ENCODE peak calls at places on chromosomes 11 and 22, in nine cellular contexts. G is left ventricle myocardium inferior; E is bronchial epithelial cell; P is CD4-positive, alpha-beta memory T cell; V is prostate gland; D is fibroblast of lung; Z is astrocyte; S is OCI-LY7; Y is thoracic aorta. Q is an unnamed sample.

GRCh38 chr22:38115423-38116205 is 5.1 kb upstream of the BAIAP2L2 start:
- DNase-seq in V (no peak), S (no peak), D (no peak), G (no peak), E (no peak), Y (no peak), P (no peak), Z (no peak), Q (no peak)

GRCh38 chr22:28112548-28113043 is 193.5 kb upstream of the PITPNB start:
- DNase-seq in S (peak), Y (peak), G (peak), V (no peak), Z (peak), D (peak), E (peak), P (no peak), Q (no peak)

GRCh38 chr22:48800036-48800885 is 1027.4 kb downstream of the BRD1 start:
- DNase-seq in G (no peak), Z (no peak), P (no peak), E (no peak), Y (no peak), D (no peak), V (no peak), S (no peak), Q (no peak)

GRCh38 chr22:47610766-47611165 is 848.3 kb downstream of the TBC1D22A start:
- DNase-seq in Z (no peak), D (no peak), S (no peak), E (no peak), P (no peak), Y (no peak), G (no peak), V (no peak), Q (no peak)

GRCh38 chr11:16335236-16335962 is 20.9 kb downstream of the SOX6 start:
- DNase-seq in D (no peak), S (no peak), Y (no peak), V (no peak), Z (no peak), G (no peak), E (no peak), P (no peak), Q (no peak)

GRCh38 chr11:63375434-63375833 is 5.8 kb downstream of the SLC22A9 start:
- DNase-seq in G (no peak), V (no peak), S (peak), Y (no peak), D (no peak), Z (no peak), E (no peak), P (no peak), Q (no peak)

GRCh38 chr11:68870470-68870869 is 28.8 kb upstream of the CPT1A start:
- DNase-seq in D (peak), V (peak), S (no peak), G (no peak), P (no peak), Z (no peak), Y (no peak), E (no peak), Q (no peak)

GRCh38 chr22:36383110-36383581 is 4.6 kb downstream of the MYH9 start:
- DNase-seq in P (peak), E (no peak), V (no peak), S (peak), Z (peak), G (no peak), D (peak), Y (no peak), Q (peak)

GRCh38 chr11:90774727-90775572 is 552.1 kb upstream of the CHORDC1 start:
- DNase-seq in S (no peak), Z (no peak), G (no peak), E (no peak), Y (no peak), D (no peak), P (no peak), V (no peak), Q (no peak)

GRCh38 chr22:39348909-39349505 is 784 bp upstream of the SYNGR1 start:
- DNase-seq in V (no peak), E (no peak), D (no peak), P (no peak), S (no peak), G (peak), Y (no peak), Z (no peak), Q (no peak)

GRCh38 chr11:116035972-116036371 is 531.8 kb upstream of the CADM1 start:
- DNase-seq in D (no peak), Z (no peak), E (no peak), V (no peak), P (no peak), Y (no peak), S (no peak), G (no peak), Q (no peak)

DNA sequence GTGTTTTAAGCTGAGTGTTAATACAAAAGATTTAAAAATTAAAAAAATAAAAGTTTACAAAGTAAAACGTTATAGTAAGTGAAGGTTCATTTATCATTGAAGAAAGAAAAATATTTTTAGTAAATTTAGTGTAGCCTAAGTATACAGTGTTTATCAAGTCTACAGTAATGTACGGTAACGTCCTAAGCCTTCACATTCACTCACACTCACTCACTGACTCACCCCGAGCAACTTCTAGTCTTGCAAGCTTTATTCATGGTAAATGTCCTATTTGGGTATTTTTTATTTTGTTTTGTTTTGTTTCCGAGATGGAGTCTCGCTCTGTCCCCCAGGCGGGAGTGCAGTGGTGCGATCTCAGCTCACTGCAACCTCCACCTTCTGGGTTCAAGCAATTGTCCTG is 8.8 kb downstream of the CASTOR1 start:
- DNase-seq in Y (no peak), V (no peak), S (no peak), D (peak), Z (no peak), G (no peak), P (no peak), E (no peak), Q (no peak)
- H3K4me3 ChIP-seq in Y (no peak), V (no peak), S (no peak), D (no peak), Z (no peak), G (no peak), P (no peak), E (no peak), Q (no peak)

GRCh38 chr11:114167355-114168085 is 108.0 kb downstream of the ZBTB16 start:
- DNase-seq in G (no peak), P (no peak), V (no peak), Z (no peak), S (no peak), E (no peak), D (peak), Y (no peak), Q (no peak)
- H3K4me3 ChIP-seq in G (peak), P (no peak), V (no peak), Z (no peak), S (peak), E (no peak), D (no peak), Y (peak), Q (peak)

DNA sequence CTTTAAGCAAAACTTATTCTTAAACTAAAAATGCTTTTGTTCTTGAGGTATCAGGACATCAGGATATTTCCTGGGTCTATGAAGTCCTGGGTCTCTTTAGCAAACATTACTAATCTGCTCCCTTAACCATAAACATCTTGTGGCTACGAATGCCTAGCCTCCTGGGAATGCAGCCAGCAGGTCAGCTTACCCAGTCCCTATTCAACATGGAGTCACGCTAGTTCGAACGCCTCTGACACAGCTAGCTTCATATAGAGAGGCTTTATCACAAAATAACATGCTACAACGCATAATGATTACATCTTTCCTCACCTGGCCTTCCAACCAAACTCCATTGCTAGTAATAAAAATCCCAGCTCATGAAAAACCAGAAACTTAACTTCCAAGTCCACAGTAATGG is 17.5 kb upstream of the FIBIN start:
- DNase-seq in E (peak), D (peak), G (no peak), Z (peak), Y (no peak), S (no peak), V (no peak), P (no peak), Q (no peak)
- H3K4me3 ChIP-seq in E (no peak), D (no peak), G (no peak), Z (no peak), Y (no peak), S (no peak), V (no peak), P (no peak), Q (no peak)

GRCh38 chr11:70078095-70078795 is at the start of gene ANO1:
- DNase-seq in Y (no peak), D (no peak), G (peak), P (no peak), E (no peak), S (no peak), Z (no peak), V (peak), Q (no peak)
- H3K4me3 ChIP-seq in Y (peak), D (no peak), G (peak), P (no peak), E (peak), S (no peak), Z (peak), V (peak), Q (peak)

DNA sequence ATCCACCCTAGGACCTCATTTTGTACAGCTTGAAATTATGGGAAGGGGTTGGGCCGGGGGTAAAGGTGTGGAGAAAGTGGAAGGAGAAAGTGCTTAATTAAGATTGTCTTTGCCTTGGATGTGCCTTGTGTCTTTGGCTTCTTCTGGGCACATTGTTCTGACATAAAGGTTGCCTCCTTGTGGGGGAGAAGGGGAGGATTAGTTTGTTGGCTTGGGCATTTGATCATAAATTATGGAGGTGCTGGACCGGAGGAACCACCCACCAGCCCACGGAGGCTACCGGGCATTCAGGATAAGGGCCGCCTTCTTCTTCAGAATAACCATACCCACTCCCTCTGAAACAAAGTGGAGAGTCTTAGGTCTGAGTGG is 1.3 kb downstream of the PAFAH1B2 start:
- DNase-seq in G (no peak), S (peak), V (peak), P (peak), Z (peak), E (peak), Y (no peak), D (peak), Q (no peak)
- H3K4me3 ChIP-seq in G (peak), S (peak), V (peak), P (peak), Z (peak), E (peak), Y (peak), D (peak), Q (peak)

GRCh38 chr22:22935056-22935545 is 47.5 kb downstream of the IGLL5 start:
- DNase-seq in P (no peak), Y (no peak), D (no peak), E (no peak), V (no peak), S (no peak), Z (no peak), G (no peak), Q (no peak)
- H3K4me3 ChIP-seq in P (no peak), Y (no peak), D (no peak), E (no peak), V (no peak), S (peak), Z (no peak), G (no peak), Q (no peak)